ENCODE peak calls at places on chromosomes 13 and 19, in ten cellular contexts. Y, E, B, J, O, S, V, H, I and X are unnamed samples.

GRCh38 chr19:29278716-29279115 is 65.8 kb upstream of the UQCRFS1 start:
- DNase-seq in J (no peak), S (no peak), Y (no peak), V (no peak), O (peak; percentile 19), B (peak; percentile 21), H (no peak), E (no peak), I (no peak), X (no peak)

GRCh38 chr19:15112385-15112784 is 5.2 kb downstream of the SYDE1 start:
- DNase-seq in Y (no peak), E (no peak), H (no peak), S (no peak), I (no peak), B (no peak), O (no peak), J (no peak), V (no peak), X (no peak)

GRCh38 chr19:43148233-43148632 is 38.1 kb downstream of the PSG5 start:
- DNase-seq in V (no peak), J (peak; percentile 87), H (no peak), E (no peak), O (no peak), I (no peak), S (peak; percentile 81), B (no peak), Y (no peak), X (no peak)

GRCh38 chr13:20174656-20175405 is 14.0 kb upstream of the GJA3 start:
- DNase-seq in B (peak; percentile 82), I (peak; percentile 93), H (peak; percentile 30), E (peak; percentile 68), S (peak; percentile 97), Y (peak; percentile 86), V (peak; percentile 92), J (peak; percentile 92), O (no peak), X (no peak)

GRCh38 chr13:112341976-112342735 is 34.0 kb upstream of the SPACA7 start:
- DNase-seq in O (no peak), S (no peak), J (no peak), Y (no peak), H (no peak), B (peak; percentile 48), V (no peak), I (no peak), E (no peak), X (no peak)

GRCh38 chr19:3346677-3347353 is 19.6 kb upstream of the NFIC start:
- DNase-seq in J (peak; percentile 64), S (peak; percentile 32), I (peak; percentile 85), E (no peak), O (no peak), V (peak; percentile 55), B (peak; percentile 95), Y (no peak), H (no peak), X (no peak)

GRCh38 chr13:59391696-59392095 is 772.0 kb downstream of the DIAPH3 start:
- DNase-seq in I (no peak), O (peak; percentile 85), S (peak; percentile 60), E (peak; percentile 71), B (no peak), J (peak; percentile 74), V (peak; percentile 70), Y (peak; percentile 39), H (peak; percentile 38), X (peak; percentile 65)

GRCh38 chr13:105063676-105064075 is 1471.8 kb downstream of the EFNB2 start:
- DNase-seq in V (no peak), B (no peak), O (no peak), E (no peak), Y (no peak), H (no peak), J (no peak), I (no peak), S (no peak), X (no peak)

GRCh38 chr19:41734585-41734984 is 20.7 kb upstream of the CEACAM6 start:
- DNase-seq in J (no peak), I (no peak), B (no peak), V (peak; percentile 83), H (no peak), Y (peak; percentile 25), E (no peak), S (no peak), O (no peak), X (no peak)

GRCh38 chr19:7679017-7679720 is 1.5 kb upstream of the TRAPPC5 start:
- DNase-seq in O (no peak), E (no peak), J (no peak), S (no peak), I (no peak), B (no peak), Y (peak; percentile 23), H (peak; percentile 68), V (peak; percentile 85), X (no peak)

GRCh38 chr13:44439615-44440014 is 66.0 kb downstream of the SERP2 start:
- DNase-seq in V (no peak), H (no peak), J (no peak), O (peak; percentile 71), B (no peak), S (peak; percentile 33), Y (no peak), I (no peak), E (no peak), X (no peak)

GRCh38 chr13:20779405-20779804 is 5.6 kb upstream of the EEF1AKMT1 start:
- DNase-seq in Y (no peak), O (no peak), I (no peak), J (no peak), E (no peak), H (no peak), S (no peak), V (no peak), B (no peak), X (no peak)

GRCh38 chr13:75745387-75745786 is 109.3 kb downstream of the LMO7 start:
- DNase-seq in E (no peak), J (no peak), B (no peak), O (no peak), I (no peak), H (no peak), S (no peak), Y (no peak), V (no peak), X (no peak)

GRCh38 chr19:32464279-32464678 is 58.7 kb downstream of the DPY19L3 start:
- DNase-seq in Y (no peak), O (no peak), S (peak; percentile 12), H (no peak), E (no peak), J (peak; percentile 8), B (no peak), V (no peak), I (no peak), X (no peak)
- TF ChIP-seq CTCF in Y (peak; percentile 13), O (peak; percentile 44), S (peak; percentile 22), H (peak; percentile 48), E (peak; percentile 15), J (peak; percentile 73), B (no peak), V (peak; percentile 29), I (no peak), X (no peak)

GRCh38 chr19:52296400-52296772 is 583 bp upstream of the ZNF480 start:
- DNase-seq in S (no peak), H (no peak), Y (no peak), O (peak; percentile 2), B (no peak), I (no peak), V (no peak), E (no peak), J (no peak), X (peak; percentile 3)

GRCh38 chr19:52291781-52292180 is 5.2 kb upstream of the ZNF480 start:
- DNase-seq in B (no peak), E (no peak), V (no peak), J (no peak), O (no peak), Y (no peak), H (no peak), S (no peak), I (no peak), X (no peak)

GRCh38 chr19:52297601-52298358 is 811 bp downstream of the ZNF480 start:
- DNase-seq in E (no peak), O (peak; percentile 22), Y (no peak), I (no peak), H (no peak), B (no peak), V (no peak), S (peak; percentile 11), J (no peak), X (no peak)

GRCh38 chr19:52296773-52297600 is at the start of gene ZNF480:
- DNase-seq in I (peak; percentile 90), O (peak; percentile 86), Y (peak; percentile 43), B (peak; percentile 89), E (peak; percentile 36), J (peak; percentile 64), H (peak; percentile 91), S (peak; percentile 79), V (peak; percentile 95), X (peak; percentile 76)
- TF ChIP-seq CTCF in I (no peak), O (peak; percentile 15), Y (no peak), B (peak; percentile 12), E (peak; percentile 19), J (peak; percentile 32), H (no peak), S (peak; percentile 13), V (peak; percentile 18), X (no peak)

DNA sequence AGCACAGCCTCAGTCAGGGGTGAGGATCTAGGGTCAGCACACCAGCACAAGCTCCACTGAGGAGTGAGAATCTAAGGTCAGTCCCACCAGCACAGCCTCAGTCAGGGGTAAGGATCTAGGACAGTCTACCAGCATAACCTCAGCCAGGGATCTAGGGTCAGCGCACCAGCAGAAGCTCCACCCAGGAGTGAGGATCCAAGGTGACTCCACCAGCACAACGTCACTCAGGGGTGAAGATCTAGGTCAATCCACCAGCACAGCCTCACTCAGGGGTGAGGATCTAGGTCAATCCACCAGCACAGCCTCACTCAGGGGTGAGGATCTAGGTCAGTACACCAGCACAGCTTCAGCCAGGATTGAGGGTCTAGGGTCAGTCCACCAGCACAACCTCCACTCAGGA is 64.5 kb downstream of the RAB20 start:
- DNase-seq in S (no peak), B (no peak), Y (no peak), H (no peak), E (no peak), J (no peak), O (no peak), I (no peak), V (no peak), X (no peak)
- TF ChIP-seq CTCF in S (no peak), B (no peak), Y (no peak), H (no peak), E (no peak), J (no peak), O (no peak), I (no peak), V (no peak), X (no peak)

DNA sequence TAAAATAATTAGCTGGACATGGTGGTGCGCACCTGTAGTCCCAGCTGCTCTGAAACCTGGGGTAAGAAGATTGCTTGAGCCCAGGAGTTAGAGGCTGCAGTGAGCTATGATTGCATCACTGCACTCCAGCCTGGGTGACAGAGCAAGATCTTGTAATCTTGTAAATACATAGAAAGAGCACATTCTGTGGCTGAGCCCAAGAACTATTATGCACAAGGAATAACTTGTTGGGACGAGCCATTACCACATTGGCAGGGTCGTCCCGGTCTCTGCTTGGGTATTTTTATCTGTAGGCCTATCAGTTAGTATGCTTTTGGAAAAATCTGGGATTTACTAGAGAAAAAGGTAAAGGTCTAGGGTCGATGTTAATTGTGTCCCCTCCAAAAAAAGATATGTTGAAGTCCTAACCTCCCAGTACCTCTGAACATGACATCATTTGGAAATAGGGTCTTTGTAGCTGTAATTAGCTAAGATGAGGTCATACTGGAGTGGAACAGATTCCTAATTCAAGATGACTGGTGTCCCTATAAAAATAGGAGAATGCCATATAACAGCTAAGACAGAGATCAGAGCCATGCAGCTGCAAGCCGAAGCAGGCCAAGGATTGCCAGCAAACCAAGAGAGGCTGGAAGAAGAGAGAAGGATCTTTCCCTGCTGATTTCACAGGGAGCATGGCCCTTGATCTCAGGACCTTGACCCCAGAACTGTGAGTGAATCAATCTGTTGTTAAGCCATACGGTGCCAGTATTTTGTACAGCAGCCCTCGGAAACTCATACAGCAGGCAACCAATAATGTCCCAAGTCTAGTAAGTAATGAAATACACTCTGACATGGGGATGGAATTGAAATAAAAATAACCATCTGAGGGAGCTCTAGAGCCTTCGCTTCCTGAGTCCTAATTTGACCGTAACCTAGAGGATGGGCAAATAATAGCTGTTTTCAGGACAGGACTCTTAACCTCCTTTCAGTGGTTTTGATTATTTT is 77.0 kb downstream of the TM9SF2 start:
- DNase-seq in V (no peak), H (no peak), E (no peak), B (no peak), S (peak; percentile 18), J (no peak), O (no peak), I (no peak), Y (no peak), X (no peak)
- TF ChIP-seq CTCF in V (peak; percentile 41), H (no peak), E (peak; percentile 41), B (peak; percentile 40), S (peak; percentile 34), J (peak; percentile 32), O (peak; percentile 36), I (no peak), Y (no peak), X (no peak)